ENCODE peak calls at places on chromosomes 13 and 19, in nine cellular contexts. N, D, H, U, X, F, O, W and T are unnamed samples.
A peak's percentile ranks its signal among the peaks of the same experiment; 100 is the strongest.

GRCh38 chr19:49613374-49613773 is 22.4 kb downstream of the PRR12 start:
- DNase-seq in W (no peak), D (no peak), N (no peak), H (no peak), X (no peak), F (no peak), O (no peak), U (peak; percentile 48), T (peak; percentile 33)

GRCh38 chr19:40320558-40320935 is 27.6 kb downstream of the C19orf47 start:
- DNase-seq in W (no peak), X (no peak), F (no peak), U (no peak), N (no peak), D (no peak), O (no peak), H (no peak), T (no peak)

GRCh38 chr19:38453596-38453995 is 20.1 kb downstream of the RYR1 start:
- DNase-seq in W (no peak), U (no peak), N (no peak), O (no peak), H (no peak), F (no peak), D (no peak), X (no peak), T (peak; percentile 41)

GRCh38 chr13:83845121-83845520 is 37.2 kb downstream of the SLITRK1 start:
- DNase-seq in O (no peak), W (no peak), H (no peak), X (no peak), F (no peak), D (no peak), N (no peak), U (no peak), T (no peak)

GRCh38 chr13:33176526-33176925 is 109.0 kb downstream of the STARD13 start:
- DNase-seq in W (no peak), O (no peak), N (no peak), F (no peak), H (no peak), D (no peak), X (no peak), U (no peak), T (no peak)

GRCh38 chr13:26117620-26118019 is 65.8 kb upstream of the SHISA2 start:
- DNase-seq in W (no peak), N (no peak), D (no peak), X (no peak), U (no peak), O (no peak), H (no peak), F (no peak), T (no peak)

GRCh38 chr19:14560776-14561108 is 11.1 kb downstream of the NDUFB7 start:
- DNase-seq in F (no peak), W (no peak), X (no peak), D (no peak), N (no peak), H (no peak), O (no peak), U (no peak), T (peak; percentile 44)

GRCh38 chr13:102724923-102725322 is 30.1 kb upstream of the METTL21C start:
- DNase-seq in X (peak; percentile 82), O (no peak), F (peak; percentile 47), H (no peak), W (peak; percentile 3), U (peak; percentile 22), D (no peak), N (peak; percentile 8), T (no peak)

GRCh38 chr19:16326401-16327130 is 1.9 kb downstream of the KLF2 start:
- DNase-seq in N (no peak), D (no peak), F (no peak), U (no peak), H (peak; percentile 49), O (peak; percentile 73), W (no peak), X (no peak), T (peak; percentile 86)

GRCh38 chr13:46593403-46593802 is 40.4 kb downstream of the LRCH1 start:
- DNase-seq in D (no peak), O (no peak), U (no peak), H (no peak), X (no peak), N (no peak), W (no peak), F (no peak), T (no peak)

GRCh38 chr19:29878973-29879654 is 62.9 kb upstream of the URI1 start:
- DNase-seq in H (peak; percentile 18), F (no peak), W (peak; percentile 41), U (no peak), N (peak; percentile 37), X (peak; percentile 50), O (no peak), D (no peak), T (peak; percentile 82)

GRCh38 chr19:50677636-50678035 is 28.4 kb downstream of the C19orf81 start:
- DNase-seq in O (no peak), W (no peak), N (no peak), U (no peak), D (no peak), H (no peak), F (no peak), X (no peak), T (no peak)

GRCh38 chr13:106533101-106533939 is 2.1 kb downstream of the EFNB2 start:
- DNase-seq in N (peak; percentile 86), H (peak; percentile 93), U (peak; percentile 95), F (peak; percentile 63), O (peak; percentile 88), X (peak; percentile 21), D (no peak), W (peak; percentile 92), T (peak; percentile 86)

GRCh38 chr13:106534844-106535551 is 464 bp downstream of the EFNB2 start:
- DNase-seq in U (peak; percentile 49), F (no peak), H (no peak), O (peak; percentile 64), D (no peak), X (no peak), W (peak; percentile 37), N (peak; percentile 12), T (peak; percentile 74)

GRCh38 chr13:106532111-106532929 is 3.1 kb downstream of the EFNB2 start:
- DNase-seq in H (peak; percentile 59), D (no peak), U (peak; percentile 31), N (peak; percentile 10), O (no peak), X (no peak), F (no peak), W (peak; percentile 30), T (no peak)

GRCh38 chr13:106535552-106536243 is at the start of gene EFNB2:
- DNase-seq in U (peak; percentile 98), D (peak; percentile 65), F (peak; percentile 90), O (peak; percentile 96), X (peak; percentile 67), N (peak; percentile 87), W (peak; percentile 97), H (peak; percentile 99), T (peak; percentile 100)

GRCh38 chr13:106533940-106534843 is 1.3 kb downstream of the EFNB2 start:
- DNase-seq in F (peak; percentile 26), U (peak; percentile 64), H (peak; percentile 55), D (no peak), W (peak; percentile 64), O (peak; percentile 69), X (no peak), N (peak; percentile 54), T (peak; percentile 67)
- H3K4me3 ChIP-seq in F (peak overlapping the region; percentile 50), U (peak overlapping the region; percentile 68), H (peak overlapping the region; percentile 71), D (peak overlapping the region; percentile 81), W (peak overlapping the region; percentile 88), O (peak overlapping the region; percentile 79), X (peak overlapping the region; percentile 43), N (peak overlapping the region; percentile 63), T (peak overlapping the region; percentile 69)

DNA sequence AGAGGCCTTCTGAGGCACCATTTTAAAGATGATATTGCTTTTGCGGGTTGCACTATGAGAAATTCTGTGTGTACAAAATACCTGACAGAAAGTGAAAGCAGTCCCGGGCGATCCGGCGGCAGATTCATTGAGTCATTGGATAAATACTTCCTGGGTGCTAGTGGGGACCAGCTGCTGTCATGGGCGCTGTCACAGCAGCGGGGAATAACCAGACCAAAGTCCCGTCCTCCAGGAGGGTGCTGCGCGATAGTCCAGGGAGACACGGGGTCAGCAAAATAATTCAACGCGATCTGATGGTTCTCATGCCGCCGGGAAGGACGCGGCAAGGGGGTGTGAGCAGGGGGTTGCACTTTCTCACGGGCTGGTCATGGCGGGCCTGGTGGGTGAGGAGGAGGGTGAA is 13.5 kb downstream of the ZFR2 start:
- DNase-seq in N (no peak), O (no peak), D (no peak), H (no peak), U (no peak), F (no peak), X (peak; percentile 76), W (no peak), T (no peak)
- H3K27me3 ChIP-seq in N (no peaks in the 10 kb centered on the region), O (no peaks in the 10 kb centered on the region), D (peaks cover 2% of the 10 kb centered on the region), H (no peaks in the 10 kb centered on the region), U (no peaks in the 10 kb centered on the region), F (no peaks in the 10 kb centered on the region), X (peaks cover 4% of the 10 kb centered on the region), W (no peaks in the 10 kb centered on the region), T (no peaks in the 10 kb centered on the region)

DNA sequence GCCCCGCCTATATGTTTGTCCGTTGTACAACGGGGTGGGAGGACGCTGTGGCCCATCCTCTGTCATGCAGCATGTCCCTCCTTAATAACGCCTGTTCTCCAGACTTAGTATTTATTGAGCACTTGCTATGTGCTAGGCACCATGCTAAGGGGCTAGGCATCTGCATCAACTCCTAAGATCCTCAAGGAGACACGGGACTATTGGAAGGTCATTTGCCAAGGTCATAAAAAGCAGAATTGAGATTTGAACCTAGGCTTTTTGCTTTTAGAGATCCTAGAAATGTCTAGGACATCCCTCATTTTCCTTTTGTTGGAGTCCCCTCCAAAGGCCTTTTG is 1.8 kb upstream of the MAST1 start:
- DNase-seq in U (no peak), H (no peak), O (no peak), X (no peak), N (no peak), D (no peak), F (no peak), W (no peak), T (no peak)
- H3K4me3 ChIP-seq in U (no peak overlapping the region), H (no peak overlapping the region), O (no peak overlapping the region), X (peak overlapping the region; percentile 67), N (no peak overlapping the region), D (no peak overlapping the region), F (no peak overlapping the region), W (no peak overlapping the region), T (peak overlapping the region; percentile 42)

GRCh38 chr13:29993196-29993595 is 142.8 kb upstream of the UBL3 start:
- DNase-seq in X (no peak), F (no peak), O (no peak), H (no peak), U (no peak), D (no peak), W (no peak), N (no peak), T (peak; percentile 37)

GRCh38 chr13:29987340-29987739 is 136.9 kb upstream of the UBL3 start:
- DNase-seq in D (no peak), U (no peak), X (no peak), F (no peak), W (no peak), O (no peak), N (no peak), H (no peak), T (no peak)

GRCh38 chr13:29994911-29995601 is 144.6 kb upstream of the UBL3 start:
- DNase-seq in N (no peak), U (no peak), O (no peak), F (no peak), D (no peak), X (no peak), W (no peak), H (no peak), T (no peak)

GRCh38 chr13:29993716-29994488 is 143.5 kb upstream of the UBL3 start:
- DNase-seq in H (no peak), X (no peak), O (no peak), D (peak; percentile 28), W (peak; percentile 7), N (no peak), U (no peak), F (no peak), T (no peak)

GRCh38 chr13:29991343-29991742 is 140.9 kb upstream of the UBL3 start:
- DNase-seq in H (no peak), N (no peak), O (no peak), W (no peak), U (no peak), X (no peak), F (no peak), D (peak; percentile 91), T (no peak)
- H3K27me3 ChIP-seq in H (no peaks in the 10 kb centered on the region), N (no peaks in the 10 kb centered on the region), O (no peaks in the 10 kb centered on the region), W (no peaks in the 10 kb centered on the region), U (no peaks in the 10 kb centered on the region), X (no peaks in the 10 kb centered on the region), F (no peaks in the 10 kb centered on the region), D (no peaks in the 10 kb centered on the region), T (no peaks in the 10 kb centered on the region)